ENCODE peak calls at places on chromosomes 6 and 20, in four cellular contexts. One of them, this sample, is unnamed.

GRCh38 chr6:52544325-52545022 is 32.4 kb downstream of the TRAM2 start:
- DNase-seq in HFFc6: peak; percentile 31
- DNase-seq in ovary: no peak
- DNase-seq in cardiac muscle cell: no peak
- DNase-seq in this sample: no peak

GRCh38 chr20:35020108-35021031 is 64.7 kb downstream of the MYH7B start:
- DNase-seq in HFFc6: no peak
- DNase-seq in ovary: no peak
- DNase-seq in cardiac muscle cell: no peak
- DNase-seq in this sample: no peak

GRCh38 chr6:150712502-150713252 is 113.0 kb downstream of the PLEKHG1 start:
- DNase-seq in HFFc6: no peak
- DNase-seq in ovary: no peak
- DNase-seq in cardiac muscle cell: no peak
- DNase-seq in this sample: no peak

GRCh38 chr20:9515761-9516657 is 1.6 kb downstream of the LAMP5 start:
- DNase-seq in HFFc6: no peak
- DNase-seq in ovary: no peak
- DNase-seq in cardiac muscle cell: peak; percentile 23
- DNase-seq in this sample: no peak

GRCh38 chr6:144809120-144809519 is 524.0 kb downstream of the UTRN start:
- DNase-seq in HFFc6: peak; percentile 59
- DNase-seq in ovary: no peak
- DNase-seq in cardiac muscle cell: no peak
- DNase-seq in this sample: no peak

GRCh38 chr6:75154973-75155372 is 50.9 kb downstream of the COL12A1 start:
- DNase-seq in HFFc6: no peak
- DNase-seq in ovary: no peak
- DNase-seq in cardiac muscle cell: no peak
- DNase-seq in this sample: no peak

GRCh38 chr6:141321486-141322347 is 811.0 kb upstream of the GJE1 start:
- DNase-seq in HFFc6: no peak
- DNase-seq in ovary: no peak
- DNase-seq in cardiac muscle cell: peak; percentile 28
- DNase-seq in this sample: no peak

GRCh38 chr6:136063095-136063494 is 187.0 kb downstream of the MTFR2 start:
- DNase-seq in HFFc6: peak; percentile 46
- DNase-seq in ovary: no peak
- DNase-seq in cardiac muscle cell: no peak
- DNase-seq in this sample: no peak

GRCh38 chr6:35731414-35731735 is 5.5 kb upstream of the ARMC12 start:
- DNase-seq in HFFc6: peak; percentile 57
- DNase-seq in ovary: peak; percentile 99
- DNase-seq in cardiac muscle cell: peak; percentile 95
- DNase-seq in this sample: peak; percentile 98

GRCh38 chr20:32439132-32439829 is 81.2 kb downstream of the ASXL1 start:
- DNase-seq in HFFc6: peak; percentile 87
- DNase-seq in ovary: peak; percentile 10
- DNase-seq in cardiac muscle cell: no peak
- DNase-seq in this sample: no peak

GRCh38 chr6:27078734-27079357 is 168.7 kb upstream of the PRSS16 start:
- DNase-seq in HFFc6: peak; percentile 72
- DNase-seq in ovary: peak; percentile 18
- DNase-seq in cardiac muscle cell: peak; percentile 68
- DNase-seq in this sample: no peak

GRCh38 chr6:117840541-117840983 is 66.5 kb upstream of the SLC35F1 start:
- DNase-seq in HFFc6: peak; percentile 36
- DNase-seq in ovary: no peak
- DNase-seq in cardiac muscle cell: peak; percentile 70
- DNase-seq in this sample: no peak

GRCh38 chr6:90086517-90086916 is 192.2 kb downstream of the GJA10 start:
- DNase-seq in HFFc6: no peak
- DNase-seq in ovary: no peak
- DNase-seq in cardiac muscle cell: no peak
- DNase-seq in this sample: no peak

GRCh38 chr6:29946787-29947186 is 4.5 kb downstream of the HLA-A start:
- DNase-seq in HFFc6: no peak
- DNase-seq in ovary: no peak
- DNase-seq in cardiac muscle cell: no peak
- DNase-seq in this sample: no peak

GRCh38 chr20:62501801-62502495 is 26.2 kb upstream of the GATA5 start:
- DNase-seq in HFFc6: peak; percentile 6
- DNase-seq in ovary: no peak
- DNase-seq in cardiac muscle cell: no peak
- DNase-seq in this sample: no peak

GRCh38 chr6:5422321-5422915 is 161.1 kb downstream of the FARS2 start:
- DNase-seq in HFFc6: peak; percentile 36
- DNase-seq in ovary: no peak
- DNase-seq in cardiac muscle cell: peak; percentile 32
- DNase-seq in this sample: no peak
- TF ChIP-seq CTCF in HFFc6: peak; percentile 79
- TF ChIP-seq CTCF in ovary: no peak
- TF ChIP-seq CTCF in cardiac muscle cell: peak; percentile 63
- TF ChIP-seq CTCF in this sample: peak; percentile 53

GRCh38 chr6:140007525-140007924 is 633.1 kb upstream of the CITED2 start:
- DNase-seq in HFFc6: no peak
- DNase-seq in ovary: no peak
- DNase-seq in cardiac muscle cell: no peak
- DNase-seq in this sample: no peak

GRCh38 chr6:140003217-140003616 is 628.8 kb upstream of the CITED2 start:
- DNase-seq in HFFc6: no peak
- DNase-seq in ovary: no peak
- DNase-seq in cardiac muscle cell: no peak
- DNase-seq in this sample: no peak

GRCh38 chr6:140001005-140001404 is 626.6 kb upstream of the CITED2 start:
- DNase-seq in HFFc6: no peak
- DNase-seq in ovary: no peak
- DNase-seq in cardiac muscle cell: no peak
- DNase-seq in this sample: no peak

GRCh38 chr6:140001851-140002301 is 627.4 kb upstream of the CITED2 start:
- DNase-seq in HFFc6: peak; percentile 38
- DNase-seq in ovary: no peak
- DNase-seq in cardiac muscle cell: no peak
- DNase-seq in this sample: no peak

DNA sequence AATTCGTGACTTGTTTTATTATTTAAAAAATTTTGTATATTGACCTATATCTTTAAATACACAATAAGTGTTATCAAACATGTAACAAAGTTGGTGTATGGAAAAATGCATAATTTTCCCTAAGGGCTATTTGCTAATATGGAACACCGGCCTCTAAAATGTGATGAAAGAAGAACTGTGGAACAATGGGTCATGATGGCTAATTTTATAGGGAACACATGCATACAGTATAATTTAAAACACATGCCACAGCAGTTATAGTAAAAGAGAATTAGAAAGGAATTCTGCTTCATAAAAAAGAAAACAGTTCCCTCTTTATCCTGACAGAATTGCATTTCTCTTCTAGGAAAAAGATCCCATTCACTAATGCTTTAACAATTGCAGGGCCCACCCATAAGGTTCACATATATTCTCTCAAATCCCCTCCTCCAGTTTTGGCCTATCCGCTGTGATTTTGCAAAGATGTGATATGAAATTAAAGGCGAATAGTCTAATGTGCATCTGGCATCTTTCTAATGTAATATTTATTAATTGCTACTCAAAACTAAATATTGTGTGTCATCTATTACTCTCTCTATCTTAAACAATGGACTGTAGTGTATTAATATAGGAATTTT is 628.1 kb upstream of the CITED2 start:
- DNase-seq in HFFc6: peak; percentile 61
- DNase-seq in ovary: no peak
- DNase-seq in cardiac muscle cell: no peak
- DNase-seq in this sample: no peak
- TF ChIP-seq CTCF in HFFc6: no peak
- TF ChIP-seq CTCF in ovary: no peak
- TF ChIP-seq CTCF in cardiac muscle cell: no peak
- TF ChIP-seq CTCF in this sample: no peak

DNA sequence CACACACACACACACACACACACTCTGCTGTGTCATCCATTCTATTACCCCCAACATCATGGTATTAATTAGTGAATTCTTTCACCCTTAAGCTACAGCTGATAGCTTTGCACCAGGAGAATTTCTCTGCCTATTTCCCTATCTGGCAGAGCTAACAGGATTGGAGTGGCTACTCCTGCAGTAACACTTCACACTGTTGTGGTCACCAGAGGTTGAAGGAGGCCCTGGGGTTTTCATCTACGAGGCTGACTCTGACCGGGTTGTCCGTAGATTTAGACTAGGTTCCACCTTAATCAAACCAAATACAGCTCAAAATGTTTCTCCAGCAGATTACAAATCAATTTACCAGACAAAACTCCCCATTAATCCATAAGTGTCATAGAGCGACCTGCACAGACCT is 69.2 kb upstream of the RIPOR2 start:
- DNase-seq in HFFc6: no peak
- DNase-seq in ovary: no peak
- DNase-seq in cardiac muscle cell: peak; percentile 50
- DNase-seq in this sample: no peak
- TF ChIP-seq CTCF in HFFc6: no peak
- TF ChIP-seq CTCF in ovary: no peak
- TF ChIP-seq CTCF in cardiac muscle cell: no peak
- TF ChIP-seq CTCF in this sample: no peak

DNA sequence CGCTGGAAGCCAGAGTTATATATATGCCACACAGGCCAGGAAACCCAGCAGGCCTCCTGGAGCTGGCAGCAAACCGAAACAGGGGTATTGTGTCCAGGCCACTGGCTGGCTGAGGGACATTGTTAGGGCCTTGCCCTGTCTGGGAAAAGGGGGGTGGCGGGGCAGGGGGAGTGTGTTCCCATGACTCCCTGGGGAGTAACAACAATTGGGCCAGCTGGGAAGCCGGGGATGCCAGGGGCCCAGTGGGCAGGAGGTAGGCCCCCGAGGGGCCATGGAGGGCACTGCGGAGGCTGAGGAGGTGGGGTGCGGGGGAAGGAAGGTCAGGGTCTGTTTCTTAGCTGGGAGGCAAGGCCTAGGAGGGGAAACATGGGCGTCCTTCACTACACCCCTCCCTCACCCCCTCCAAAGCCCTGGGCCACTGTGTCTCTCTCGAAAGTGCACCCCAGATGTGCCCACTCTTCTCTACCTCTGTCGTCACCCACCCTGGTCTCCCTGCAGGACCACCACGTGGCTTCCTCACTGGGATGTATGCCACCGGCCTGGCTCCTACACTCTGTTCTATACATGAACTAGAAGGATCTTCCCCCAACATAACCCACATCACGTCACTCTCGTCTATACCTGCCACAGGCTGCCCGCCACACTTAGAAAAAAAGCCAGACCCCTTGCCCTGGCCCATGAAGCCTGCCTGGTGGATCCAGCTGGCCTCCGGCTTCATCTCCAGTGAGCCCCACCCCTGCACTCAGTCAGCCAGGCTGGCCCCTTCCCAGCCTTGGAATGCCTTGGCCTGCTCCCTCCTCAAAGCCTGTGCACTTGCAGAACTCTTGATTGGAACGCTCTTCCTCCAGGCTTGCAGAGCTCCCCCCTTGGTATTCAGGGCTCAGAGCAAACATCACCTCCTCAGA is 7.8 kb upstream of the E2F1 start:
- DNase-seq in HFFc6: no peak
- DNase-seq in ovary: peak; percentile 84
- DNase-seq in cardiac muscle cell: no peak
- DNase-seq in this sample: peak; percentile 60
- TF ChIP-seq CTCF in HFFc6: no peak
- TF ChIP-seq CTCF in ovary: no peak
- TF ChIP-seq CTCF in cardiac muscle cell: no peak
- TF ChIP-seq CTCF in this sample: no peak

DNA sequence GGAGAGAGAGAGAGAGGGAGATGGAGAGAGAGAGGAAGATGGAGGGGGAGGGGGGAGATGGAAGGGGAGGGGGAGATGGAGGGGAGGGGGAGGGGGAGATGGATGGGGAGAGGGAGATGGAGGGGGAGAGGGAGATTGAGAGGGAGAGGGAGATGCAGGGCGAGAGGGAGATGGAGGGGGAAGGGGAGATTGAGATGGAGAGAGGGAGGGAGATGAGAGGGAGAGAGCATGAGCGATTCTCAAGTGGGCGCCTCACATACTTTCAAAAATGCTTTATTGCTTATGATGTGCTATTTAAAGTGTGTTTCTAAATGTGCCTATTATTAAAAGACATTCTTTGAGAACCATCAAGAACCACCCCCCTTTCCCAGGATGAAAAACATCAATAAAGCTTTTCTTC is 43.7 kb upstream of the DACT2 start:
- DNase-seq in HFFc6: no peak
- DNase-seq in ovary: no peak
- DNase-seq in cardiac muscle cell: no peak
- DNase-seq in this sample: no peak
- TF ChIP-seq CTCF in HFFc6: no peak
- TF ChIP-seq CTCF in ovary: no peak
- TF ChIP-seq CTCF in cardiac muscle cell: no peak
- TF ChIP-seq CTCF in this sample: no peak

GRCh38 chr20:44653536-44653935 is 2.0 kb upstream of the ADA start:
- DNase-seq in HFFc6: no peak
- DNase-seq in ovary: no peak
- DNase-seq in cardiac muscle cell: no peak
- DNase-seq in this sample: no peak
- TF ChIP-seq CTCF in HFFc6: no peak
- TF ChIP-seq CTCF in ovary: no peak
- TF ChIP-seq CTCF in cardiac muscle cell: no peak
- TF ChIP-seq CTCF in this sample: no peak

GRCh38 chr6:112549749-112550148 is 202.6 kb downstream of the RFPL4B start:
- DNase-seq in HFFc6: no peak
- DNase-seq in ovary: no peak
- DNase-seq in cardiac muscle cell: no peak
- DNase-seq in this sample: no peak
- TF ChIP-seq CTCF in HFFc6: no peak
- TF ChIP-seq CTCF in ovary: no peak
- TF ChIP-seq CTCF in cardiac muscle cell: no peak
- TF ChIP-seq CTCF in this sample: no peak

GRCh38 chr6:8633762-8634161 is 198.4 kb upstream of the SLC35B3 start:
- DNase-seq in HFFc6: no peak
- DNase-seq in ovary: no peak
- DNase-seq in cardiac muscle cell: no peak
- DNase-seq in this sample: no peak
- TF ChIP-seq CTCF in HFFc6: no peak
- TF ChIP-seq CTCF in ovary: no peak
- TF ChIP-seq CTCF in cardiac muscle cell: no peak
- TF ChIP-seq CTCF in this sample: no peak

DNA sequence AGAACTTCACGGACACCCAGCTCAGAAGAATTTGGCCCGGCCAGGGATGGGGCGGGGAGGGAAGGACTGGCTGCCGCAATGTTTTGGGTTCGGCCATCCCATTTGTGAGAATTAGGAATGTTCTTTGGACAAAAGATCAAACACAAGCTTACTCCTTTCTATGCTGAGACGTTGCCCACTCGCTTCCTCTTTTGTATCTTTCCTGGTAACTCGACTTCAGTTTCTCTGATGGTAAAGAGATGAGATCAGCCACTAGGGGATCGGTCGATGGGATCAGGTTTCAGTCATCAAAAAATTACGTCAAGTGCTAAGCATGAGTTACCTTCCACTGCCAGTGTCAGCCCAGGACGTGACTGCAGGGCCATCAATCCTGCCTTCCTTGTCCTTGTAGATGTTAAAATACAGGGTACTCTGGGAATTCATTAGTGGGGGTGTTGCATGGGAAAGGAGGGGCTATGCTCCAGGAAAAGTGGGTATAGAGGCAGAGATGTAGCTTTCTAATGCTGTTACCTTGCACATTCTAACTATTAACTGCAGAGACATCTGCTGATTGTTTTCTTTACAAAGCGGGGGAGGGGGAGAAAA is 190.2 kb downstream of the TSHZ2 start:
- DNase-seq in HFFc6: peak; percentile 5
- DNase-seq in ovary: peak; percentile 50
- DNase-seq in cardiac muscle cell: peak; percentile 43
- DNase-seq in this sample: no peak
- TF ChIP-seq CTCF in HFFc6: no peak
- TF ChIP-seq CTCF in ovary: peak; percentile 51
- TF ChIP-seq CTCF in cardiac muscle cell: peak; percentile 29
- TF ChIP-seq CTCF in this sample: no peak